ENCODE peak calls at places on chromosomes 6 and 20, in eight cellular contexts. One of them, this sample, is unnamed.

GRCh38 chr6:153790048-153790447 is 249.0 kb upstream of the OPRM1 start:
- DNase-seq in adipocyte: peak; percentile 1
- DNase-seq in uterus: no peak
- DNase-seq in psoas muscle: no peak
- DNase-seq in transverse colon: no peak
- DNase-seq in HCT116: peak; percentile 19
- DNase-seq in IMR-90: peak; percentile 13
- DNase-seq in skeletal muscle cell: peak; percentile 83
- DNase-seq in this sample: no peak

GRCh38 chr20:60062431-60063336 is 104.5 kb downstream of the CDH26 start:
- DNase-seq in IMR-90: peak; percentile 69
- DNase-seq in transverse colon: no peak
- DNase-seq in adipocyte: peak; percentile 78
- DNase-seq in HCT116: no peak
- DNase-seq in uterus: peak; percentile 31
- DNase-seq in psoas muscle: peak; percentile 70
- DNase-seq in skeletal muscle cell: peak; percentile 45
- DNase-seq in this sample: no peak

GRCh38 chr20:60283281-60283680 is 325.1 kb downstream of the CDH26 start:
- DNase-seq in psoas muscle: no peak
- DNase-seq in skeletal muscle cell: no peak
- DNase-seq in HCT116: no peak
- DNase-seq in adipocyte: no peak
- DNase-seq in transverse colon: no peak
- DNase-seq in IMR-90: no peak
- DNase-seq in uterus: no peak
- DNase-seq in this sample: no peak

GRCh38 chr6:12280458-12280857 is 9.7 kb upstream of the EDN1 start:
- DNase-seq in HCT116: no peak
- DNase-seq in IMR-90: peak; percentile 59
- DNase-seq in psoas muscle: no peak
- DNase-seq in uterus: no peak
- DNase-seq in adipocyte: peak; percentile 75
- DNase-seq in transverse colon: no peak
- DNase-seq in skeletal muscle cell: no peak
- DNase-seq in this sample: no peak

GRCh38 chr20:60092729-60093128 is 134.5 kb downstream of the CDH26 start:
- DNase-seq in psoas muscle: no peak
- DNase-seq in skeletal muscle cell: no peak
- DNase-seq in HCT116: no peak
- DNase-seq in adipocyte: no peak
- DNase-seq in transverse colon: no peak
- DNase-seq in uterus: no peak
- DNase-seq in IMR-90: no peak
- DNase-seq in this sample: no peak

GRCh38 chr20:9070304-9070703 is 1.4 kb downstream of the PLCB4 start:
- DNase-seq in IMR-90: no peak
- DNase-seq in adipocyte: no peak
- DNase-seq in psoas muscle: no peak
- DNase-seq in HCT116: no peak
- DNase-seq in transverse colon: no peak
- DNase-seq in skeletal muscle cell: no peak
- DNase-seq in uterus: no peak
- DNase-seq in this sample: no peak

GRCh38 chr6:115643762-115644161 is 416.9 kb downstream of the FRK start:
- DNase-seq in psoas muscle: no peak
- DNase-seq in uterus: no peak
- DNase-seq in IMR-90: peak; percentile 50
- DNase-seq in HCT116: peak; percentile 13
- DNase-seq in transverse colon: no peak
- DNase-seq in adipocyte: peak; percentile 69
- DNase-seq in skeletal muscle cell: no peak
- DNase-seq in this sample: no peak

GRCh38 chr20:47320990-47321805 is 35.3 kb downstream of the ZMYND8 start:
- DNase-seq in HCT116: no peak
- DNase-seq in adipocyte: no peak
- DNase-seq in psoas muscle: no peak
- DNase-seq in skeletal muscle cell: no peak
- DNase-seq in transverse colon: peak; percentile 45
- DNase-seq in uterus: no peak
- DNase-seq in IMR-90: no peak
- DNase-seq in this sample: peak; percentile 23

GRCh38 chr6:168035098-168035660 is 37.7 kb downstream of the KIF25 start:
- DNase-seq in uterus: peak; percentile 64
- DNase-seq in transverse colon: peak; percentile 59
- DNase-seq in psoas muscle: peak; percentile 83
- DNase-seq in HCT116: no peak
- DNase-seq in IMR-90: peak; percentile 78
- DNase-seq in skeletal muscle cell: peak; percentile 22
- DNase-seq in adipocyte: peak; percentile 46
- DNase-seq in this sample: no peak

GRCh38 chr6:145749632-145750031 is 14.3 kb upstream of the EPM2A start:
- DNase-seq in HCT116: no peak
- DNase-seq in transverse colon: no peak
- DNase-seq in psoas muscle: no peak
- DNase-seq in skeletal muscle cell: peak; percentile 83
- DNase-seq in adipocyte: peak; percentile 84
- DNase-seq in IMR-90: peak; percentile 85
- DNase-seq in uterus: no peak
- DNase-seq in this sample: no peak

GRCh38 chr6:21467091-21467490 is 126.5 kb upstream of the SOX4 start:
- DNase-seq in psoas muscle: no peak
- DNase-seq in skeletal muscle cell: no peak
- DNase-seq in HCT116: no peak
- DNase-seq in IMR-90: no peak
- DNase-seq in transverse colon: no peak
- DNase-seq in adipocyte: no peak
- DNase-seq in uterus: no peak
- DNase-seq in this sample: no peak

GRCh38 chr6:43809417-43810305 is 39.6 kb downstream of the VEGFA start:
- DNase-seq in psoas muscle: no peak
- DNase-seq in skeletal muscle cell: no peak
- DNase-seq in HCT116: no peak
- DNase-seq in uterus: no peak
- DNase-seq in IMR-90: peak; percentile 97
- DNase-seq in adipocyte: no peak
- DNase-seq in transverse colon: no peak
- DNase-seq in this sample: no peak

GRCh38 chr6:168152306-168152963 is 73.4 kb upstream of the FRMD1 start:
- DNase-seq in skeletal muscle cell: no peak
- DNase-seq in HCT116: no peak
- DNase-seq in adipocyte: no peak
- DNase-seq in transverse colon: no peak
- DNase-seq in psoas muscle: no peak
- DNase-seq in IMR-90: no peak
- DNase-seq in uterus: peak; percentile 21
- DNase-seq in this sample: no peak

GRCh38 chr6:157607317-157608109 is 215.5 kb upstream of the SNX9 start:
- DNase-seq in adipocyte: no peak
- DNase-seq in skeletal muscle cell: no peak
- DNase-seq in psoas muscle: no peak
- DNase-seq in IMR-90: no peak
- DNase-seq in HCT116: no peak
- DNase-seq in transverse colon: no peak
- DNase-seq in uterus: no peak
- DNase-seq in this sample: no peak

GRCh38 chr20:58150772-58151171 is 77.7 kb downstream of the ANKRD60 start:
- DNase-seq in adipocyte: no peak
- DNase-seq in psoas muscle: no peak
- DNase-seq in transverse colon: peak; percentile 63
- DNase-seq in uterus: no peak
- DNase-seq in HCT116: no peak
- DNase-seq in IMR-90: no peak
- DNase-seq in skeletal muscle cell: no peak
- DNase-seq in this sample: no peak

GRCh38 chr6:30493643-30494250 is 4.4 kb downstream of the HLA-E start:
- DNase-seq in adipocyte: no peak
- DNase-seq in IMR-90: no peak
- DNase-seq in transverse colon: no peak
- DNase-seq in uterus: no peak
- DNase-seq in HCT116: no peak
- DNase-seq in psoas muscle: no peak
- DNase-seq in skeletal muscle cell: no peak
- DNase-seq in this sample: no peak

GRCh38 chr6:90296346-90297123 is at the start of gene BACH2:
- DNase-seq in IMR-90: peak; percentile 92
- DNase-seq in psoas muscle: peak; percentile 93
- DNase-seq in HCT116: peak; percentile 68
- DNase-seq in skeletal muscle cell: peak; percentile 62
- DNase-seq in adipocyte: peak; percentile 85
- DNase-seq in transverse colon: peak; percentile 93
- DNase-seq in uterus: peak; percentile 95
- DNase-seq in this sample: peak; percentile 90
- H3K4me3 ChIP-seq in IMR-90: peak within 1 kb of the TSS; percentile 56
- H3K4me3 ChIP-seq in psoas muscle: peak within 1 kb of the TSS; percentile 85
- H3K4me3 ChIP-seq in HCT116: peak within 1 kb of the TSS; percentile 53
- H3K4me3 ChIP-seq in skeletal muscle cell: peak within 1 kb of the TSS; percentile 66
- H3K4me3 ChIP-seq in adipocyte: peak within 1 kb of the TSS; percentile 82
- H3K4me3 ChIP-seq in transverse colon: peak within 1 kb of the TSS; percentile 75
- H3K4me3 ChIP-seq in uterus: peak within 1 kb of the TSS; percentile 97
- H3K4me3 ChIP-seq in this sample: peak within 1 kb of the TSS; percentile 60

GRCh38 chr6:7589949-7590917 is at the start of gene SNRNP48:
- DNase-seq in uterus: peak; percentile 95
- DNase-seq in transverse colon: peak; percentile 96
- DNase-seq in skeletal muscle cell: peak; percentile 73
- DNase-seq in IMR-90: peak; percentile 91
- DNase-seq in HCT116: peak; percentile 76
- DNase-seq in psoas muscle: peak; percentile 97
- DNase-seq in adipocyte: peak; percentile 98
- DNase-seq in this sample: peak; percentile 94

GRCh38 chr6:7593234-7593633 is 3.2 kb downstream of the SNRNP48 start:
- DNase-seq in HCT116: no peak
- DNase-seq in psoas muscle: no peak
- DNase-seq in adipocyte: no peak
- DNase-seq in uterus: no peak
- DNase-seq in IMR-90: no peak
- DNase-seq in skeletal muscle cell: no peak
- DNase-seq in transverse colon: no peak
- DNase-seq in this sample: no peak

GRCh38 chr6:7590918-7591302 is 912 bp downstream of the SNRNP48 start:
- DNase-seq in uterus: no peak
- DNase-seq in adipocyte: peak; percentile 15
- DNase-seq in psoas muscle: no peak
- DNase-seq in HCT116: no peak
- DNase-seq in skeletal muscle cell: no peak
- DNase-seq in IMR-90: peak; percentile 23
- DNase-seq in transverse colon: no peak
- DNase-seq in this sample: no peak

GRCh38 chr6:7589221-7589620 is 777 bp upstream of the SNRNP48 start:
- DNase-seq in transverse colon: no peak
- DNase-seq in adipocyte: peak; percentile 20
- DNase-seq in psoas muscle: no peak
- DNase-seq in uterus: no peak
- DNase-seq in IMR-90: no peak
- DNase-seq in HCT116: no peak
- DNase-seq in skeletal muscle cell: no peak
- DNase-seq in this sample: no peak

GRCh38 chr6:7591770-7592169 is 1.8 kb downstream of the SNRNP48 start:
- DNase-seq in uterus: no peak
- DNase-seq in IMR-90: no peak
- DNase-seq in skeletal muscle cell: no peak
- DNase-seq in psoas muscle: no peak
- DNase-seq in HCT116: no peak
- DNase-seq in transverse colon: no peak
- DNase-seq in adipocyte: no peak
- DNase-seq in this sample: no peak
- H3K4me3 ChIP-seq in uterus: no peak overlapping the region
- H3K4me3 ChIP-seq in IMR-90: no peak overlapping the region
- H3K4me3 ChIP-seq in skeletal muscle cell: no peak overlapping the region
- H3K4me3 ChIP-seq in psoas muscle: peak overlapping the region; percentile 90
- H3K4me3 ChIP-seq in HCT116: no peak overlapping the region
- H3K4me3 ChIP-seq in transverse colon: no peak overlapping the region
- H3K4me3 ChIP-seq in adipocyte: peak overlapping the region; percentile 94
- H3K4me3 ChIP-seq in this sample: no peak overlapping the region

GRCh38 chr6:1575213-1576041 is 34.3 kb upstream of the FOXC1 start:
- DNase-seq in IMR-90: peak; percentile 49
- DNase-seq in uterus: no peak
- DNase-seq in psoas muscle: no peak
- DNase-seq in adipocyte: no peak
- DNase-seq in transverse colon: no peak
- DNase-seq in HCT116: no peak
- DNase-seq in skeletal muscle cell: peak; percentile 39
- DNase-seq in this sample: no peak
- H3K4me3 ChIP-seq in IMR-90: no peak overlapping the region
- H3K4me3 ChIP-seq in uterus: no peak overlapping the region
- H3K4me3 ChIP-seq in psoas muscle: peak overlapping the region; percentile 4
- H3K4me3 ChIP-seq in adipocyte: no peak overlapping the region
- H3K4me3 ChIP-seq in transverse colon: no peak overlapping the region
- H3K4me3 ChIP-seq in HCT116: no peak overlapping the region
- H3K4me3 ChIP-seq in skeletal muscle cell: peak overlapping the region; percentile 17
- H3K4me3 ChIP-seq in this sample: no peak overlapping the region

GRCh38 chr6:73672290-73672689 is 18.5 kb upstream of the SLC17A5 start:
- DNase-seq in psoas muscle: no peak
- DNase-seq in uterus: no peak
- DNase-seq in adipocyte: no peak
- DNase-seq in transverse colon: no peak
- DNase-seq in skeletal muscle cell: no peak
- DNase-seq in HCT116: no peak
- DNase-seq in IMR-90: no peak
- DNase-seq in this sample: no peak
- H3K4me3 ChIP-seq in psoas muscle: no peak overlapping the region
- H3K4me3 ChIP-seq in uterus: no peak overlapping the region
- H3K4me3 ChIP-seq in adipocyte: no peak overlapping the region
- H3K4me3 ChIP-seq in transverse colon: no peak overlapping the region
- H3K4me3 ChIP-seq in skeletal muscle cell: no peak overlapping the region
- H3K4me3 ChIP-seq in HCT116: no peak overlapping the region
- H3K4me3 ChIP-seq in IMR-90: no peak overlapping the region
- H3K4me3 ChIP-seq in this sample: no peak overlapping the region

DNA sequence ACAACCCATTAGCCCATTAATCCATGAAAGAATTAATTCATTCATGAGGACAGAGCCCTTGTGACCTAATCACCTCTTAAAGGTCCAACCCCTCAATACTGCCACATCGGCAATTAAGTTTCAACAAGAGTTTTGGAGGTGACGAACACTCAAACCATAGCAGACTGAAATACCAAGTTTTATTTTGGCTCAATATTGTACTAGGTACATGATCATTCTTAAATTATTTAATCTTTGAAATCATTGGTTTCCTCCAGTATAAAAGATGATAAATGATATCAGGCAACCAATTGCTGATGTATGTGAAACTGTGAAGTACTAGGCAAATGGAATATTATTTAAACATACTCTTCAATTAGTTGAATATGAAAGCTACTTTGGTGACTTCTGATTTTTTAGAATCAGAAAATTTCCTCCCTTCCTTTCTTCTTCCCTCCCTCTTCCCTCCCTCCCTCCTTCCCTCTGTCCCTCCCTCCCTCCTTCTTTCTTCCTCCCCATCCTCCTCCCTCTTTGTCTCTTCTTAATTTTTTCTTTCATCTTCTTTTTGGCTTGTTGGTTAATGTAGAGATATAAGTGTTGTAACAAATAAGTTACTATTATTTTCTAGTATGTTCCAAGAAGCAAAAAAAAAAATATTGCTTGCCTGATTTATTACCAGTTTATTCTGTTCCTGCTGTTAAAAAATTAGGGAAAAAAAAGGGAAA is 233.8 kb upstream of the ZNF217 start:
- DNase-seq in adipocyte: no peak
- DNase-seq in psoas muscle: no peak
- DNase-seq in skeletal muscle cell: no peak
- DNase-seq in IMR-90: no peak
- DNase-seq in HCT116: no peak
- DNase-seq in transverse colon: no peak
- DNase-seq in uterus: no peak
- DNase-seq in this sample: no peak
- H3K4me3 ChIP-seq in adipocyte: peak overlapping the region; percentile 76
- H3K4me3 ChIP-seq in psoas muscle: peak overlapping the region; percentile 46
- H3K4me3 ChIP-seq in skeletal muscle cell: no peak overlapping the region
- H3K4me3 ChIP-seq in IMR-90: no peak overlapping the region
- H3K4me3 ChIP-seq in HCT116: no peak overlapping the region
- H3K4me3 ChIP-seq in transverse colon: no peak overlapping the region
- H3K4me3 ChIP-seq in uterus: no peak overlapping the region
- H3K4me3 ChIP-seq in this sample: no peak overlapping the region